ENCODE peak calls at places on chromosome X, in ten cellular contexts. One of them, this sample, is unnamed.

GRCh38 chrX:25810202-25810601 is 327.9 kb upstream of the MAGEB18 start:
- DNase-seq in stimulated activated CD8-positive, alpha-beta memory T cell treated with anti-CD3 and anti-CD28 coated beads, Interleukin-4, amount 100 ng/mL, for 48 hours: no peak
- DNase-seq in AG09319: no peak
- DNase-seq in stimulated activated CD4-positive, alpha-beta T cell treated with anti-CD3 and anti-CD28 coated beads, Interleukin-4, amount 100 ng/mL, for 4 hours: no peak
- DNase-seq in mucosa of descending colon: no peak
- DNase-seq in skeletal muscle cell: peak
- DNase-seq in NCI-H460: no peak
- DNase-seq in activated CD4-positive, CD25-positive, alpha-beta regulatory T cell treated with anti-CD3 and anti-CD28 coated beads, Interleukin-2, amount 50 U/mL, for 72 hours: no peak
- DNase-seq in NCI-H2081: no peak
- DNase-seq in germinal center: no peak
- DNase-seq in this sample: no peak

GRCh38 chrX:139881130-139881529 is 51.7 kb downstream of the ATP11C start:
- DNase-seq in stimulated activated CD8-positive, alpha-beta memory T cell treated with anti-CD3 and anti-CD28 coated beads, Interleukin-4, amount 100 ng/mL, for 48 hours: no peak
- DNase-seq in AG09319: no peak
- DNase-seq in stimulated activated CD4-positive, alpha-beta T cell treated with anti-CD3 and anti-CD28 coated beads, Interleukin-4, amount 100 ng/mL, for 4 hours: no peak
- DNase-seq in mucosa of descending colon: no peak
- DNase-seq in skeletal muscle cell: no peak
- DNase-seq in NCI-H460: no peak
- DNase-seq in activated CD4-positive, CD25-positive, alpha-beta regulatory T cell treated with anti-CD3 and anti-CD28 coated beads, Interleukin-2, amount 50 U/mL, for 72 hours: no peak
- DNase-seq in NCI-H2081: no peak
- DNase-seq in germinal center: no peak
- DNase-seq in this sample: no peak

GRCh38 chrX:16771483-16772398 is 14.5 kb upstream of the TXLNG start:
- DNase-seq in stimulated activated CD8-positive, alpha-beta memory T cell treated with anti-CD3 and anti-CD28 coated beads, Interleukin-4, amount 100 ng/mL, for 48 hours: no peak
- DNase-seq in AG09319: no peak
- DNase-seq in stimulated activated CD4-positive, alpha-beta T cell treated with anti-CD3 and anti-CD28 coated beads, Interleukin-4, amount 100 ng/mL, for 4 hours: no peak
- DNase-seq in mucosa of descending colon: peak
- DNase-seq in skeletal muscle cell: peak
- DNase-seq in NCI-H460: peak
- DNase-seq in activated CD4-positive, CD25-positive, alpha-beta regulatory T cell treated with anti-CD3 and anti-CD28 coated beads, Interleukin-2, amount 50 U/mL, for 72 hours: no peak
- DNase-seq in NCI-H2081: peak
- DNase-seq in germinal center: no peak
- DNase-seq in this sample: no peak

GRCh38 chrX:3451566-3451965 is 105.1 kb upstream of the MXRA5 start:
- DNase-seq in stimulated activated CD8-positive, alpha-beta memory T cell treated with anti-CD3 and anti-CD28 coated beads, Interleukin-4, amount 100 ng/mL, for 48 hours: no peak
- DNase-seq in AG09319: no peak
- DNase-seq in stimulated activated CD4-positive, alpha-beta T cell treated with anti-CD3 and anti-CD28 coated beads, Interleukin-4, amount 100 ng/mL, for 4 hours: no peak
- DNase-seq in mucosa of descending colon: no peak
- DNase-seq in skeletal muscle cell: no peak
- DNase-seq in NCI-H460: no peak
- DNase-seq in activated CD4-positive, CD25-positive, alpha-beta regulatory T cell treated with anti-CD3 and anti-CD28 coated beads, Interleukin-2, amount 50 U/mL, for 72 hours: no peak
- DNase-seq in NCI-H2081: no peak
- DNase-seq in germinal center: no peak
- DNase-seq in this sample: no peak

GRCh38 chrX:150913511-150913910 is 15.0 kb upstream of the CD99L2 start:
- DNase-seq in stimulated activated CD8-positive, alpha-beta memory T cell treated with anti-CD3 and anti-CD28 coated beads, Interleukin-4, amount 100 ng/mL, for 48 hours: no peak
- DNase-seq in AG09319: peak
- DNase-seq in stimulated activated CD4-positive, alpha-beta T cell treated with anti-CD3 and anti-CD28 coated beads, Interleukin-4, amount 100 ng/mL, for 4 hours: no peak
- DNase-seq in mucosa of descending colon: no peak
- DNase-seq in skeletal muscle cell: peak
- DNase-seq in NCI-H460: no peak
- DNase-seq in activated CD4-positive, CD25-positive, alpha-beta regulatory T cell treated with anti-CD3 and anti-CD28 coated beads, Interleukin-2, amount 50 U/mL, for 72 hours: no peak
- DNase-seq in NCI-H2081: no peak
- DNase-seq in germinal center: no peak
- DNase-seq in this sample: no peak

GRCh38 chrX:94045724-94046123 is 371.7 kb downstream of the FAM133A start:
- DNase-seq in stimulated activated CD8-positive, alpha-beta memory T cell treated with anti-CD3 and anti-CD28 coated beads, Interleukin-4, amount 100 ng/mL, for 48 hours: no peak
- DNase-seq in AG09319: no peak
- DNase-seq in stimulated activated CD4-positive, alpha-beta T cell treated with anti-CD3 and anti-CD28 coated beads, Interleukin-4, amount 100 ng/mL, for 4 hours: no peak
- DNase-seq in mucosa of descending colon: no peak
- DNase-seq in skeletal muscle cell: no peak
- DNase-seq in NCI-H460: no peak
- DNase-seq in activated CD4-positive, CD25-positive, alpha-beta regulatory T cell treated with anti-CD3 and anti-CD28 coated beads, Interleukin-2, amount 50 U/mL, for 72 hours: no peak
- DNase-seq in NCI-H2081: no peak
- DNase-seq in germinal center: no peak
- DNase-seq in this sample: no peak

GRCh38 chrX:15310117-15310516 is 5.3 kb downstream of the ASB11 start:
- DNase-seq in stimulated activated CD8-positive, alpha-beta memory T cell treated with anti-CD3 and anti-CD28 coated beads, Interleukin-4, amount 100 ng/mL, for 48 hours: no peak
- DNase-seq in AG09319: no peak
- DNase-seq in stimulated activated CD4-positive, alpha-beta T cell treated with anti-CD3 and anti-CD28 coated beads, Interleukin-4, amount 100 ng/mL, for 4 hours: no peak
- DNase-seq in mucosa of descending colon: no peak
- DNase-seq in skeletal muscle cell: no peak
- DNase-seq in NCI-H460: no peak
- DNase-seq in activated CD4-positive, CD25-positive, alpha-beta regulatory T cell treated with anti-CD3 and anti-CD28 coated beads, Interleukin-2, amount 50 U/mL, for 72 hours: no peak
- DNase-seq in NCI-H2081: peak
- DNase-seq in germinal center: no peak
- DNase-seq in this sample: no peak

GRCh38 chrX:148600581-148600980 is 100.2 kb downstream of the AFF2 start:
- DNase-seq in stimulated activated CD8-positive, alpha-beta memory T cell treated with anti-CD3 and anti-CD28 coated beads, Interleukin-4, amount 100 ng/mL, for 48 hours: no peak
- DNase-seq in AG09319: no peak
- DNase-seq in stimulated activated CD4-positive, alpha-beta T cell treated with anti-CD3 and anti-CD28 coated beads, Interleukin-4, amount 100 ng/mL, for 4 hours: no peak
- DNase-seq in mucosa of descending colon: no peak
- DNase-seq in skeletal muscle cell: no peak
- DNase-seq in NCI-H460: no peak
- DNase-seq in activated CD4-positive, CD25-positive, alpha-beta regulatory T cell treated with anti-CD3 and anti-CD28 coated beads, Interleukin-2, amount 50 U/mL, for 72 hours: no peak
- DNase-seq in NCI-H2081: no peak
- DNase-seq in germinal center: no peak
- DNase-seq in this sample: no peak

GRCh38 chrX:130179170-130179569 is 7.4 kb downstream of the RAB33A start:
- DNase-seq in stimulated activated CD8-positive, alpha-beta memory T cell treated with anti-CD3 and anti-CD28 coated beads, Interleukin-4, amount 100 ng/mL, for 48 hours: no peak
- DNase-seq in AG09319: no peak
- DNase-seq in stimulated activated CD4-positive, alpha-beta T cell treated with anti-CD3 and anti-CD28 coated beads, Interleukin-4, amount 100 ng/mL, for 4 hours: no peak
- DNase-seq in mucosa of descending colon: no peak
- DNase-seq in skeletal muscle cell: no peak
- DNase-seq in NCI-H460: no peak
- DNase-seq in activated CD4-positive, CD25-positive, alpha-beta regulatory T cell treated with anti-CD3 and anti-CD28 coated beads, Interleukin-2, amount 50 U/mL, for 72 hours: no peak
- DNase-seq in NCI-H2081: no peak
- DNase-seq in germinal center: no peak
- DNase-seq in this sample: no peak

GRCh38 chrX:9071031-9071650 is 37.2 kb upstream of the FAM9B start:
- DNase-seq in stimulated activated CD8-positive, alpha-beta memory T cell treated with anti-CD3 and anti-CD28 coated beads, Interleukin-4, amount 100 ng/mL, for 48 hours: no peak
- DNase-seq in AG09319: no peak
- DNase-seq in stimulated activated CD4-positive, alpha-beta T cell treated with anti-CD3 and anti-CD28 coated beads, Interleukin-4, amount 100 ng/mL, for 4 hours: no peak
- DNase-seq in mucosa of descending colon: no peak
- DNase-seq in skeletal muscle cell: no peak
- DNase-seq in NCI-H460: no peak
- DNase-seq in activated CD4-positive, CD25-positive, alpha-beta regulatory T cell treated with anti-CD3 and anti-CD28 coated beads, Interleukin-2, amount 50 U/mL, for 72 hours: no peak
- DNase-seq in NCI-H2081: no peak
- DNase-seq in germinal center: no peak
- DNase-seq in this sample: no peak

GRCh38 chrX:11890843-11891514 is 132.9 kb downstream of the MSL3 start:
- DNase-seq in stimulated activated CD8-positive, alpha-beta memory T cell treated with anti-CD3 and anti-CD28 coated beads, Interleukin-4, amount 100 ng/mL, for 48 hours: no peak
- DNase-seq in AG09319: no peak
- DNase-seq in stimulated activated CD4-positive, alpha-beta T cell treated with anti-CD3 and anti-CD28 coated beads, Interleukin-4, amount 100 ng/mL, for 4 hours: no peak
- DNase-seq in mucosa of descending colon: peak
- DNase-seq in skeletal muscle cell: no peak
- DNase-seq in NCI-H460: no peak
- DNase-seq in activated CD4-positive, CD25-positive, alpha-beta regulatory T cell treated with anti-CD3 and anti-CD28 coated beads, Interleukin-2, amount 50 U/mL, for 72 hours: no peak
- DNase-seq in NCI-H2081: no peak
- DNase-seq in germinal center: no peak
- DNase-seq in this sample: no peak

GRCh38 chrX:4710618-4711433 is 997.4 kb upstream of the PRKX start:
- DNase-seq in stimulated activated CD8-positive, alpha-beta memory T cell treated with anti-CD3 and anti-CD28 coated beads, Interleukin-4, amount 100 ng/mL, for 48 hours: no peak
- DNase-seq in AG09319: no peak
- DNase-seq in stimulated activated CD4-positive, alpha-beta T cell treated with anti-CD3 and anti-CD28 coated beads, Interleukin-4, amount 100 ng/mL, for 4 hours: no peak
- DNase-seq in mucosa of descending colon: no peak
- DNase-seq in skeletal muscle cell: no peak
- DNase-seq in NCI-H460: peak
- DNase-seq in activated CD4-positive, CD25-positive, alpha-beta regulatory T cell treated with anti-CD3 and anti-CD28 coated beads, Interleukin-2, amount 50 U/mL, for 72 hours: no peak
- DNase-seq in NCI-H2081: no peak
- DNase-seq in germinal center: no peak
- DNase-seq in this sample: no peak

GRCh38 chrX:20181563-20182329 is 40.1 kb upstream of the EIF1AX start:
- DNase-seq in stimulated activated CD8-positive, alpha-beta memory T cell treated with anti-CD3 and anti-CD28 coated beads, Interleukin-4, amount 100 ng/mL, for 48 hours: no peak
- DNase-seq in AG09319: no peak
- DNase-seq in stimulated activated CD4-positive, alpha-beta T cell treated with anti-CD3 and anti-CD28 coated beads, Interleukin-4, amount 100 ng/mL, for 4 hours: no peak
- DNase-seq in mucosa of descending colon: no peak
- DNase-seq in skeletal muscle cell: no peak
- DNase-seq in NCI-H460: no peak
- DNase-seq in activated CD4-positive, CD25-positive, alpha-beta regulatory T cell treated with anti-CD3 and anti-CD28 coated beads, Interleukin-2, amount 50 U/mL, for 72 hours: no peak
- DNase-seq in NCI-H2081: no peak
- DNase-seq in germinal center: no peak
- DNase-seq in this sample: no peak

GRCh38 chrX:69616520-69617203 is 749 bp downstream of the EDA start:
- DNase-seq in stimulated activated CD8-positive, alpha-beta memory T cell treated with anti-CD3 and anti-CD28 coated beads, Interleukin-4, amount 100 ng/mL, for 48 hours: peak
- DNase-seq in AG09319: no peak
- DNase-seq in stimulated activated CD4-positive, alpha-beta T cell treated with anti-CD3 and anti-CD28 coated beads, Interleukin-4, amount 100 ng/mL, for 4 hours: no peak
- DNase-seq in mucosa of descending colon: peak
- DNase-seq in skeletal muscle cell: no peak
- DNase-seq in NCI-H460: no peak
- DNase-seq in activated CD4-positive, CD25-positive, alpha-beta regulatory T cell treated with anti-CD3 and anti-CD28 coated beads, Interleukin-2, amount 50 U/mL, for 72 hours: peak
- DNase-seq in NCI-H2081: no peak
- DNase-seq in germinal center: no peak
- DNase-seq in this sample: no peak

GRCh38 chrX:13747836-13748235 is 13.3 kb downstream of the OFD1 start:
- DNase-seq in stimulated activated CD8-positive, alpha-beta memory T cell treated with anti-CD3 and anti-CD28 coated beads, Interleukin-4, amount 100 ng/mL, for 48 hours: no peak
- DNase-seq in AG09319: peak
- DNase-seq in stimulated activated CD4-positive, alpha-beta T cell treated with anti-CD3 and anti-CD28 coated beads, Interleukin-4, amount 100 ng/mL, for 4 hours: peak
- DNase-seq in mucosa of descending colon: no peak
- DNase-seq in skeletal muscle cell: no peak
- DNase-seq in NCI-H460: peak
- DNase-seq in activated CD4-positive, CD25-positive, alpha-beta regulatory T cell treated with anti-CD3 and anti-CD28 coated beads, Interleukin-2, amount 50 U/mL, for 72 hours: no peak
- DNase-seq in NCI-H2081: peak
- DNase-seq in germinal center: no peak
- DNase-seq in this sample: no peak

GRCh38 chrX:37825225-37825842 is 22.0 kb downstream of the DYNLT3 start:
- DNase-seq in stimulated activated CD8-positive, alpha-beta memory T cell treated with anti-CD3 and anti-CD28 coated beads, Interleukin-4, amount 100 ng/mL, for 48 hours: peak
- DNase-seq in AG09319: no peak
- DNase-seq in stimulated activated CD4-positive, alpha-beta T cell treated with anti-CD3 and anti-CD28 coated beads, Interleukin-4, amount 100 ng/mL, for 4 hours: peak
- DNase-seq in mucosa of descending colon: no peak
- DNase-seq in skeletal muscle cell: no peak
- DNase-seq in NCI-H460: peak
- DNase-seq in activated CD4-positive, CD25-positive, alpha-beta regulatory T cell treated with anti-CD3 and anti-CD28 coated beads, Interleukin-2, amount 50 U/mL, for 72 hours: no peak
- DNase-seq in NCI-H2081: peak
- DNase-seq in germinal center: peak
- DNase-seq in this sample: peak

GRCh38 chrX:108584617-108585211 is 145.1 kb downstream of the COL4A5 start:
- DNase-seq in stimulated activated CD8-positive, alpha-beta memory T cell treated with anti-CD3 and anti-CD28 coated beads, Interleukin-4, amount 100 ng/mL, for 48 hours: no peak
- DNase-seq in AG09319: no peak
- DNase-seq in stimulated activated CD4-positive, alpha-beta T cell treated with anti-CD3 and anti-CD28 coated beads, Interleukin-4, amount 100 ng/mL, for 4 hours: no peak
- DNase-seq in mucosa of descending colon: no peak
- DNase-seq in skeletal muscle cell: no peak
- DNase-seq in NCI-H460: peak
- DNase-seq in activated CD4-positive, CD25-positive, alpha-beta regulatory T cell treated with anti-CD3 and anti-CD28 coated beads, Interleukin-2, amount 50 U/mL, for 72 hours: no peak
- DNase-seq in NCI-H2081: peak
- DNase-seq in germinal center: no peak
- DNase-seq in this sample: no peak

GRCh38 chrX:154046262-154046771 is 26.6 kb upstream of the IRAK1 start:
- DNase-seq in stimulated activated CD8-positive, alpha-beta memory T cell treated with anti-CD3 and anti-CD28 coated beads, Interleukin-4, amount 100 ng/mL, for 48 hours: no peak
- DNase-seq in AG09319: peak
- DNase-seq in stimulated activated CD4-positive, alpha-beta T cell treated with anti-CD3 and anti-CD28 coated beads, Interleukin-4, amount 100 ng/mL, for 4 hours: no peak
- DNase-seq in mucosa of descending colon: no peak
- DNase-seq in skeletal muscle cell: peak
- DNase-seq in NCI-H460: no peak
- DNase-seq in activated CD4-positive, CD25-positive, alpha-beta regulatory T cell treated with anti-CD3 and anti-CD28 coated beads, Interleukin-2, amount 50 U/mL, for 72 hours: no peak
- DNase-seq in NCI-H2081: peak
- DNase-seq in germinal center: no peak
- DNase-seq in this sample: no peak

GRCh38 chrX:133569217-133569616 is 153.9 kb upstream of the GPC4 start:
- DNase-seq in stimulated activated CD8-positive, alpha-beta memory T cell treated with anti-CD3 and anti-CD28 coated beads, Interleukin-4, amount 100 ng/mL, for 48 hours: no peak
- DNase-seq in AG09319: no peak
- DNase-seq in stimulated activated CD4-positive, alpha-beta T cell treated with anti-CD3 and anti-CD28 coated beads, Interleukin-4, amount 100 ng/mL, for 4 hours: no peak
- DNase-seq in mucosa of descending colon: no peak
- DNase-seq in skeletal muscle cell: no peak
- DNase-seq in NCI-H460: no peak
- DNase-seq in activated CD4-positive, CD25-positive, alpha-beta regulatory T cell treated with anti-CD3 and anti-CD28 coated beads, Interleukin-2, amount 50 U/mL, for 72 hours: no peak
- DNase-seq in NCI-H2081: no peak
- DNase-seq in germinal center: no peak
- DNase-seq in this sample: no peak

GRCh38 chrX:143571521-143571920 is 54.2 kb upstream of the SPANXN3 start:
- DNase-seq in stimulated activated CD8-positive, alpha-beta memory T cell treated with anti-CD3 and anti-CD28 coated beads, Interleukin-4, amount 100 ng/mL, for 48 hours: no peak
- DNase-seq in AG09319: no peak
- DNase-seq in stimulated activated CD4-positive, alpha-beta T cell treated with anti-CD3 and anti-CD28 coated beads, Interleukin-4, amount 100 ng/mL, for 4 hours: no peak
- DNase-seq in mucosa of descending colon: no peak
- DNase-seq in skeletal muscle cell: no peak
- DNase-seq in NCI-H460: peak
- DNase-seq in activated CD4-positive, CD25-positive, alpha-beta regulatory T cell treated with anti-CD3 and anti-CD28 coated beads, Interleukin-2, amount 50 U/mL, for 72 hours: no peak
- DNase-seq in NCI-H2081: no peak
- DNase-seq in germinal center: no peak
- DNase-seq in this sample: no peak

GRCh38 chrX:23344208-23344903 is 9.7 kb downstream of the PTCHD1 start:
- DNase-seq in stimulated activated CD8-positive, alpha-beta memory T cell treated with anti-CD3 and anti-CD28 coated beads, Interleukin-4, amount 100 ng/mL, for 48 hours: no peak
- DNase-seq in AG09319: no peak
- DNase-seq in stimulated activated CD4-positive, alpha-beta T cell treated with anti-CD3 and anti-CD28 coated beads, Interleukin-4, amount 100 ng/mL, for 4 hours: no peak
- DNase-seq in mucosa of descending colon: no peak
- DNase-seq in skeletal muscle cell: no peak
- DNase-seq in NCI-H460: no peak
- DNase-seq in activated CD4-positive, CD25-positive, alpha-beta regulatory T cell treated with anti-CD3 and anti-CD28 coated beads, Interleukin-2, amount 50 U/mL, for 72 hours: no peak
- DNase-seq in NCI-H2081: no peak
- DNase-seq in germinal center: no peak
- DNase-seq in this sample: no peak

GRCh38 chrX:145813081-145813480 is 4.5 kb upstream of the SLITRK2 start:
- DNase-seq in stimulated activated CD8-positive, alpha-beta memory T cell treated with anti-CD3 and anti-CD28 coated beads, Interleukin-4, amount 100 ng/mL, for 48 hours: no peak
- DNase-seq in AG09319: no peak
- DNase-seq in stimulated activated CD4-positive, alpha-beta T cell treated with anti-CD3 and anti-CD28 coated beads, Interleukin-4, amount 100 ng/mL, for 4 hours: no peak
- DNase-seq in mucosa of descending colon: no peak
- DNase-seq in skeletal muscle cell: no peak
- DNase-seq in NCI-H460: no peak
- DNase-seq in activated CD4-positive, CD25-positive, alpha-beta regulatory T cell treated with anti-CD3 and anti-CD28 coated beads, Interleukin-2, amount 50 U/mL, for 72 hours: no peak
- DNase-seq in NCI-H2081: no peak
- DNase-seq in germinal center: no peak
- DNase-seq in this sample: no peak

GRCh38 chrX:65009459-65009858 is 33.2 kb upstream of the ZC4H2 start:
- DNase-seq in stimulated activated CD8-positive, alpha-beta memory T cell treated with anti-CD3 and anti-CD28 coated beads, Interleukin-4, amount 100 ng/mL, for 48 hours: no peak
- DNase-seq in AG09319: no peak
- DNase-seq in stimulated activated CD4-positive, alpha-beta T cell treated with anti-CD3 and anti-CD28 coated beads, Interleukin-4, amount 100 ng/mL, for 4 hours: no peak
- DNase-seq in mucosa of descending colon: no peak
- DNase-seq in skeletal muscle cell: no peak
- DNase-seq in NCI-H460: no peak
- DNase-seq in activated CD4-positive, CD25-positive, alpha-beta regulatory T cell treated with anti-CD3 and anti-CD28 coated beads, Interleukin-2, amount 50 U/mL, for 72 hours: no peak
- DNase-seq in NCI-H2081: no peak
- DNase-seq in germinal center: no peak
- DNase-seq in this sample: no peak

GRCh38 chrX:17525762-17526555 is 151.0 kb downstream of the NHS start:
- DNase-seq in stimulated activated CD8-positive, alpha-beta memory T cell treated with anti-CD3 and anti-CD28 coated beads, Interleukin-4, amount 100 ng/mL, for 48 hours: no peak
- DNase-seq in AG09319: no peak
- DNase-seq in stimulated activated CD4-positive, alpha-beta T cell treated with anti-CD3 and anti-CD28 coated beads, Interleukin-4, amount 100 ng/mL, for 4 hours: no peak
- DNase-seq in mucosa of descending colon: no peak
- DNase-seq in skeletal muscle cell: no peak
- DNase-seq in NCI-H460: no peak
- DNase-seq in activated CD4-positive, CD25-positive, alpha-beta regulatory T cell treated with anti-CD3 and anti-CD28 coated beads, Interleukin-2, amount 50 U/mL, for 72 hours: no peak
- DNase-seq in NCI-H2081: no peak
- DNase-seq in germinal center: no peak
- DNase-seq in this sample: no peak

GRCh38 chrX:31333181-31333831 is 261.5 kb upstream of the FTHL17 start:
- DNase-seq in stimulated activated CD8-positive, alpha-beta memory T cell treated with anti-CD3 and anti-CD28 coated beads, Interleukin-4, amount 100 ng/mL, for 48 hours: no peak
- DNase-seq in AG09319: peak
- DNase-seq in stimulated activated CD4-positive, alpha-beta T cell treated with anti-CD3 and anti-CD28 coated beads, Interleukin-4, amount 100 ng/mL, for 4 hours: no peak
- DNase-seq in mucosa of descending colon: no peak
- DNase-seq in skeletal muscle cell: no peak
- DNase-seq in NCI-H460: no peak
- DNase-seq in activated CD4-positive, CD25-positive, alpha-beta regulatory T cell treated with anti-CD3 and anti-CD28 coated beads, Interleukin-2, amount 50 U/mL, for 72 hours: no peak
- DNase-seq in NCI-H2081: no peak
- DNase-seq in germinal center: no peak
- DNase-seq in this sample: no peak

GRCh38 chrX:15834827-15835595 is 19.6 kb downstream of the AP1S2 start:
- DNase-seq in stimulated activated CD8-positive, alpha-beta memory T cell treated with anti-CD3 and anti-CD28 coated beads, Interleukin-4, amount 100 ng/mL, for 48 hours: no peak
- DNase-seq in AG09319: no peak
- DNase-seq in stimulated activated CD4-positive, alpha-beta T cell treated with anti-CD3 and anti-CD28 coated beads, Interleukin-4, amount 100 ng/mL, for 4 hours: no peak
- DNase-seq in mucosa of descending colon: no peak
- DNase-seq in skeletal muscle cell: no peak
- DNase-seq in NCI-H460: no peak
- DNase-seq in activated CD4-positive, CD25-positive, alpha-beta regulatory T cell treated with anti-CD3 and anti-CD28 coated beads, Interleukin-2, amount 50 U/mL, for 72 hours: no peak
- DNase-seq in NCI-H2081: no peak
- DNase-seq in germinal center: no peak
- DNase-seq in this sample: no peak

GRCh38 chrX:148416931-148417330 is 83.5 kb upstream of the AFF2 start:
- DNase-seq in stimulated activated CD8-positive, alpha-beta memory T cell treated with anti-CD3 and anti-CD28 coated beads, Interleukin-4, amount 100 ng/mL, for 48 hours: no peak
- DNase-seq in AG09319: no peak
- DNase-seq in stimulated activated CD4-positive, alpha-beta T cell treated with anti-CD3 and anti-CD28 coated beads, Interleukin-4, amount 100 ng/mL, for 4 hours: no peak
- DNase-seq in mucosa of descending colon: no peak
- DNase-seq in skeletal muscle cell: peak
- DNase-seq in NCI-H460: no peak
- DNase-seq in activated CD4-positive, CD25-positive, alpha-beta regulatory T cell treated with anti-CD3 and anti-CD28 coated beads, Interleukin-2, amount 50 U/mL, for 72 hours: no peak
- DNase-seq in NCI-H2081: no peak
- DNase-seq in germinal center: no peak
- DNase-seq in this sample: no peak

GRCh38 chrX:110167952-110168451 is 149.9 kb downstream of the AMMECR1 start:
- DNase-seq in stimulated activated CD8-positive, alpha-beta memory T cell treated with anti-CD3 and anti-CD28 coated beads, Interleukin-4, amount 100 ng/mL, for 48 hours: peak
- DNase-seq in AG09319: no peak
- DNase-seq in stimulated activated CD4-positive, alpha-beta T cell treated with anti-CD3 and anti-CD28 coated beads, Interleukin-4, amount 100 ng/mL, for 4 hours: peak
- DNase-seq in mucosa of descending colon: peak
- DNase-seq in skeletal muscle cell: no peak
- DNase-seq in NCI-H460: peak
- DNase-seq in activated CD4-positive, CD25-positive, alpha-beta regulatory T cell treated with anti-CD3 and anti-CD28 coated beads, Interleukin-2, amount 50 U/mL, for 72 hours: peak
- DNase-seq in NCI-H2081: no peak
- DNase-seq in germinal center: peak
- DNase-seq in this sample: peak